ENCODE peak calls at places on chromosomes 12 and 14, in five cellular contexts. Z, W, A, O and G are unnamed samples.

GRCh38 chr12:12294215-12295005 is 27.6 kb upstream of the LRP6 start:
- DNase-seq in W (peak), A (no peak), Z (no peak), O (peak), G (no peak)

GRCh38 chr12:43180242-43180641 is 371.8 kb downstream of the ADAMTS20 start:
- DNase-seq in W (no peak), A (no peak), Z (no peak), O (no peak), G (no peak)

GRCh38 chr14:68621400-68622365 is 171.2 kb downstream of the ZFP36L1 start:
- DNase-seq in O (no peak), W (peak), A (no peak), Z (no peak), G (no peak)

GRCh38 chr12:62191747-62192485 is 68.3 kb upstream of the USP15 start:
- DNase-seq in O (peak), A (no peak), W (peak), Z (peak), G (no peak)

GRCh38 chr14:53391156-53391555 is 238.0 kb upstream of the DDHD1 start:
- DNase-seq in O (no peak), W (peak), Z (no peak), A (peak), G (no peak)

GRCh38 chr12:90333939-90334338 is 621.0 kb downstream of the CCER1 start:
- DNase-seq in Z (no peak), A (no peak), O (no peak), W (peak), G (no peak)

GRCh38 chr12:102300824-102301461 is 103.3 kb upstream of the PMCH start:
- DNase-seq in O (peak), Z (no peak), A (peak), W (peak), G (no peak)

GRCh38 chr12:125208942-125209341 is 143.7 kb downstream of the AACS start:
- DNase-seq in A (no peak), O (peak), Z (no peak), W (no peak), G (no peak)

GRCh38 chr12:24109381-24110039 is 160.0 kb upstream of the SOX5 start:
- DNase-seq in Z (no peak), W (peak), O (no peak), A (no peak), G (no peak)

GRCh38 chr12:51269174-51270066 is 795 bp downstream of the SMAGP start:
- DNase-seq in Z (peak), A (no peak), O (peak), W (peak), G (no peak)

GRCh38 chr12:94290353-94290752 is 142.0 kb downstream of the PLXNC1 start:
- DNase-seq in W (no peak), A (no peak), O (no peak), Z (no peak), G (no peak)

GRCh38 chr12:56256326-56256960 is 1.7 kb downstream of the ANKRD52 start:
- DNase-seq in A (no peak), Z (no peak), W (peak), O (no peak), G (no peak)

GRCh38 chr14:68898248-68899032 is 80.7 kb downstream of the ACTN1 start:
- DNase-seq in Z (no peak), A (no peak), O (no peak), W (no peak), G (no peak)

GRCh38 chr14:65356327-65356836 is 56.1 kb upstream of the FUT8 start:
- DNase-seq in Z (no peak), W (peak), A (peak), O (peak), G (no peak)

GRCh38 chr12:52243774-52244614 is 11.0 kb downstream of the KRT7 start:
- DNase-seq in Z (peak), W (peak), O (no peak), A (no peak), G (peak)

GRCh38 chr12:130710001-130710732 is 5.9 kb downstream of the RIMBP2 start:
- DNase-seq in W (no peak), Z (no peak), O (no peak), A (no peak), G (no peak)

GRCh38 chr12:130249376-130249775 is 87.1 kb downstream of the FZD10 start:
- DNase-seq in O (peak), Z (no peak), W (no peak), A (no peak), G (no peak)

GRCh38 chr14:71659165-71659564 is 273.1 kb upstream of the RGS6 start:
- DNase-seq in Z (no peak), W (peak), A (no peak), O (no peak), G (no peak)

GRCh38 chr12:47707355-47707754 is 1.5 kb upstream of the RPAP3 start:
- DNase-seq in O (no peak), Z (no peak), A (no peak), W (no peak), G (no peak)

GRCh38 chr12:42776396-42776795 is 186.8 kb upstream of the PRICKLE1 start:
- DNase-seq in O (peak), W (no peak), Z (no peak), A (no peak), G (no peak)

GRCh38 chr12:88553941-88554658 is 26.2 kb downstream of the KITLG start:
- DNase-seq in Z (peak), W (peak), O (no peak), A (peak), G (no peak)

GRCh38 chr14:100586520-100587247 is 533 bp downstream of the BEGAIN start:
- DNase-seq in W (no peak), Z (peak), O (no peak), A (peak), G (no peak)

GRCh38 chr12:93970892-93971688 is 177.3 kb upstream of the PLXNC1 start:
- DNase-seq in Z (no peak), A (no peak), O (no peak), W (no peak), G (no peak)

GRCh38 chr12:124361074-124361965 is 66.4 kb downstream of the RFLNA start:
- DNase-seq in A (no peak), Z (no peak), W (no peak), O (no peak), G (peak)

GRCh38 chr14:35708072-35708471 is 101.0 kb downstream of the RALGAPA1 start:
- DNase-seq in A (no peak), W (no peak), O (no peak), Z (no peak), G (no peak)

GRCh38 chr12:117072736-117073475 is 26.3 kb downstream of the TESC start:
- DNase-seq in Z (no peak), A (no peak), O (no peak), W (no peak), G (no peak)

GRCh38 chr12:130013771-130014484 is 110.1 kb upstream of the TMEM132D start:
- DNase-seq in W (peak), O (peak), Z (peak), A (no peak), G (no peak)

GRCh38 chr12:49872781-49873181 is 29.9 kb upstream of the BCDIN3D start:
- DNase-seq in Z (no peak), O (no peak), W (no peak), A (no peak), G (no peak)

GRCh38 chr14:104286086-104286485 is 147.7 kb downstream of the KIF26A start:
- DNase-seq in O (no peak), A (no peak), W (no peak), Z (no peak), G (no peak)

GRCh38 chr14:104445086-104445485 is 134.5 kb upstream of the C14orf180 start:
- DNase-seq in Z (no peak), O (no peak), A (no peak), W (no peak), G (no peak)

GRCh38 chr14:88559852-88560251 is 3.0 kb upstream of the ZC3H14 start:
- DNase-seq in A (no peak), W (peak), Z (no peak), O (no peak), G (no peak)